ENCODE peak calls at places on chromosomes 11 and 22, in eight cellular contexts. B is caudate nucleus; A is activated T-cell treated with anti-CD3 and anti-CD28 coated beads for 48 hours; C is neural crest cell; K is CD8-positive, alpha-beta memory T cell; E is iPS DF 6.9; D is naive thymus-derived CD8-positive, alpha-beta T cell; J is KBM-7. Z is an unnamed sample.

GRCh38 chr11:65987336-65987735 is 14.6 kb downstream of the EIF1AD start:
- DNase-seq in E (no peak), J (no peak), B (no peak), D (no peak), A (no peak), K (no peak), C (no peak), Z (no peak)

GRCh38 chr11:71568707-71569349 is 3.5 kb downstream of the KRTAP5-10 start:
- DNase-seq in B (no peak), E (no peak), J (no peak), D (no peak), C (no peak), A (no peak), K (no peak), Z (no peak)

GRCh38 chr11:115974703-115975102 is 470.5 kb upstream of the CADM1 start:
- DNase-seq in D (no peak), E (no peak), B (no peak), A (no peak), C (no peak), J (no peak), K (no peak), Z (no peak)

GRCh38 chr22:23274891-23275694 is 94.8 kb downstream of the BCR start:
- DNase-seq in J (no peak), A (no peak), C (no peak), B (no peak), E (no peak), D (no peak), K (no peak), Z (no peak)

GRCh38 chr22:45807156-45807915 is 135.7 kb downstream of the ATXN10 start:
- DNase-seq in E (no peak), D (no peak), K (no peak), B (no peak), A (no peak), J (no peak), C (no peak), Z (no peak)

GRCh38 chr11:66268953-66269906 is 791 bp downstream of the RAB1B start:
- DNase-seq in A (no peak), D (no peak), J (peak), B (no peak), K (no peak), C (no peak), E (no peak), Z (no peak)

GRCh38 chr11:1827095-1827797 is 7.5 kb upstream of the SYT8 start:
- DNase-seq in B (no peak), D (no peak), A (no peak), E (no peak), K (no peak), C (no peak), J (no peak), Z (peak)

GRCh38 chr22:25908755-25909154 is 166.8 kb downstream of the MYO18B start:
- DNase-seq in C (no peak), K (no peak), A (no peak), J (no peak), E (no peak), D (no peak), B (no peak), Z (no peak)

GRCh38 chr11:66543263-66544107 is 2.4 kb downstream of the ZDHHC24 start:
- DNase-seq in E (no peak), B (no peak), K (peak), D (peak), A (peak), J (peak), C (peak), Z (no peak)

GRCh38 chr11:130125638-130126037 is 33.9 kb upstream of the ST14 start:
- DNase-seq in D (no peak), C (no peak), J (no peak), B (no peak), A (no peak), E (no peak), K (no peak), Z (no peak)

GRCh38 chr22:32576553-32577255 is 102.1 kb downstream of the FBXO7 start:
- DNase-seq in J (no peak), E (no peak), D (no peak), A (no peak), C (no peak), K (no peak), B (no peak), Z (no peak)

Z was measured in anterior cingulate cortex.